ENCODE peak calls at places on chromosomes 1 and 21, in ten cellular contexts. P, M, X, B, K, T, A, W, F and Z are unnamed samples.

GRCh38 chr21:42583992-42584641 is 69.3 kb upstream of the PDE9A start:
- DNase-seq in P (no peak), M (no peak), X (no peak), B (peak; percentile 31), K (no peak), T (no peak), A (no peak), W (no peak), F (no peak), Z (no peak)

GRCh38 chr1:200415693-200416593 is 6.1 kb upstream of the ZNF281 start:
- DNase-seq in P (no peak), M (peak; percentile 86), X (peak; percentile 76), B (peak; percentile 68), K (no peak), T (no peak), A (peak; percentile 97), W (peak; percentile 55), F (peak; percentile 85), Z (peak; percentile 95)

GRCh38 chr1:30575066-30575465 is 148.3 kb downstream of the MATN1 start:
- DNase-seq in P (no peak), M (no peak), X (no peak), B (no peak), K (no peak), T (no peak), A (no peak), W (no peak), F (no peak), Z (no peak)

GRCh38 chr1:62882161-62882560 is 98.2 kb downstream of the ATG4C start:
- DNase-seq in P (no peak), M (no peak), X (no peak), B (no peak), K (no peak), T (no peak), A (no peak), W (no peak), F (no peak), Z (no peak)

GRCh38 chr1:241311056-241311746 is 45.8 kb downstream of the RGS7 start:
- DNase-seq in P (no peak), M (no peak), X (no peak), B (no peak), K (no peak), T (no peak), A (no peak), W (no peak), F (no peak), Z (no peak)

GRCh38 chr1:37498872-37499617 is 15.5 kb downstream of the MEAF6 start:
- DNase-seq in P (no peak), M (no peak), X (no peak), B (peak; percentile 59), K (no peak), T (no peak), A (peak; percentile 67), W (peak; percentile 57), F (no peak), Z (peak; percentile 41)

GRCh38 chr1:107993920-107994319 is 28.9 kb upstream of the VAV3 start:
- DNase-seq in P (no peak), M (no peak), X (no peak), B (peak; percentile 62), K (no peak), T (no peak), A (peak; percentile 29), W (no peak), F (no peak), Z (no peak)

GRCh38 chr1:218565333-218565732 is 220.2 kb downstream of the TGFB2 start:
- DNase-seq in P (no peak), M (no peak), X (no peak), B (no peak), K (no peak), T (no peak), A (no peak), W (no peak), F (no peak), Z (no peak)

GRCh38 chr1:231053493-231054162 is 13.6 kb upstream of the FAM89A start:
- DNase-seq in P (no peak), M (no peak), X (no peak), B (peak; percentile 53), K (no peak), T (no peak), A (peak; percentile 93), W (peak; percentile 50), F (no peak), Z (peak; percentile 94)

GRCh38 chr21:42515708-42516502 is 2.3 kb downstream of the SLC37A1 start:
- DNase-seq in P (no peak), M (no peak), X (no peak), B (no peak), K (no peak), T (no peak), A (no peak), W (no peak), F (no peak), Z (no peak)

DNA sequence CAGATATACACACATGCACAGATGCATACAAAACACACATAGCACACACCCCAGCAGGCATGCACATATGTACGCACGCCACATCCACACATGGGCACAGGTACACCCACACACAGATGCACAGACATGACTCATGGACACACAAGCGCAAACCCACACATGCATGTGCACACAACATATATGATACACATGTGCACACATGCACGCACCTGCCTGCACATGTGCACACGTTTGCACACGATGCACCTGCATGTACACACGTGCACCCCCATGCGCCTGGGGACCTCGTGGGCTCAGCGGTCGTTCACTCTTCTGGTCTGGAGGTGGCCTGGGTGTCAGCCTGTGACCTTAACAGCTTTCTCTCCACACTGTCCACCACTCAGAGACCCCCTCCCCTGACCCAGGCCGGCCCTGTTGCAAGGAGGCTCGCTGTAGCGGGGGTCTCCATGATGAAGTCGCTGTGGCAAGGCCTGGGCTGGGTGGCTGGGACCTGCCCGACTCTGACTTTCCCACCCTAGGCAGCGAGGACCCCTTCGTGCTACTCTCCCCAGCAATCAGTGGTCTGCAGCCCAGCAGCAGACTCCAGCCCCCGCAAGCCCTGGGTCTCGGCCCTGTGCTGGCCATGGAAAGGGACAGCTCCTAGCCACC is 92.1 kb upstream of the TTC34 start:
- DNase-seq in P (no peak), M (no peak), X (no peak), B (no peak), K (no peak), T (no peak), A (no peak), W (no peak), F (no peak), Z (no peak)
- H3K9me3 ChIP-seq in P (no peaks in the 10 kb centered on the region), M (no peaks in the 10 kb centered on the region), X (no peaks in the 10 kb centered on the region), B (no peaks in the 10 kb centered on the region), K (no peaks in the 10 kb centered on the region), T (no peaks in the 10 kb centered on the region), A (no peaks in the 10 kb centered on the region), W (no peaks in the 10 kb centered on the region), F (no peaks in the 10 kb centered on the region), Z (peaks cover 15% of the 10 kb centered on the region)

DNA sequence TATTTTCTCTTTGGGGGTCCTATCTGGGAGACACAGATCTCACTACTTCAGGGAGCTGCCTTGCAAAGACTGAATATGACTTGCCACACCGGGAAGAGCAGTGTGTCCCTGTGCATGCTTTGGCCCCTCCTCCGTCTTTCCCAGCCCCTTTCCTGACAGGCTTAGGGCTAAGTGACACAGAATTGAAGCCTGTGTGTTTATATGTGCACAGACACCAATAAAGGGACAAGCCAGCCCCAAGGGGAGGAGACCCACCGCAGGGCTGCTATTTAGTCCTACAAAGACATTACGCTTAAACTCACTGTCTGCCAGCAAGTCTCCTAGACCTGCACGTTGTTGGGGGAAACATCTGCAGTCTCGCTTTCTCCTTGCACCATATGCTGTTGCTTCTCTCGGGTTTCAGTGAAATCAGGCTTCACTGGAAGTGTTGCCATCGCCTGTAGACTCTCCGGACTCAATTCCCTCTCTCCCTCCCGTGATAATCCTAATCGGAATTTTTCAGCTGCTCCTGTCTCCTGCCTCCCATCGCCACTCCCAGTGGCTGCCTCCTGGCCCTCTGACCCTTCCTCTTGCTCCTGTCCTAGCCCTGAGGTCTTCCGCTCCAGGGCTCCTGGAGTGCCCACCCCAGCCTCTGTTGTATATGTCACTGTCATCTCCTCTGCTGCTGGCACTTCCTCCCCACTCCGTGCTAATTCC is 58.5 kb upstream of the LRRC53 start:
- DNase-seq in P (no peak), M (no peak), X (no peak), B (no peak), K (no peak), T (no peak), A (no peak), W (no peak), F (no peak), Z (no peak)
- H3K9me3 ChIP-seq in P (no peaks in the 10 kb centered on the region), M (no peaks in the 10 kb centered on the region), X (no peaks in the 10 kb centered on the region), B (no peaks in the 10 kb centered on the region), K (no peaks in the 10 kb centered on the region), T (no peaks in the 10 kb centered on the region), A (no peaks in the 10 kb centered on the region), W (no peaks in the 10 kb centered on the region), F (no peaks in the 10 kb centered on the region), Z (no peaks in the 10 kb centered on the region)

DNA sequence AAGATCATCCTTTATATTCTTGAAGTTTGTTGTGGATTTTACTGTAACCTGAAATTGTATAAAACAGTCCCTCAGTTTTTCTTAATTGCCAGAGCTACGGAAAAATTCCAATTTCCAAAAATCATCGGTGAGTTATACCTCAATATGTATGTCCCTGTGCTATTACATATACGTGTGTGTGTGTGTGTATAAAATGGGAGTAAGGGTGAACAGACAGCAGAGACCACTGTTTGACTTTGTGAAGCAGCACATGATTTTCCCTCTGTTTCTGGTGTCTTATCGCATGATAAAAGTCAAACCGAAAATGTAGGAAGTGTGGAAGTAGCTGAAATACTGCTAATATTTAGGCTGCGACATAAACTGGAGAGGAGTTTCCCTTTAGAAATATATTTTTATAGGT is 1.2 kb downstream of the OR2T1 start:
- DNase-seq in P (no peak), M (no peak), X (peak; percentile 14), B (no peak), K (no peak), T (no peak), A (no peak), W (no peak), F (no peak), Z (no peak)
- H3K9me3 ChIP-seq in P (no peaks in the 10 kb centered on the region), M (no peaks in the 10 kb centered on the region), X (peaks cover 8% of the 10 kb centered on the region), B (no peaks in the 10 kb centered on the region), K (no peaks in the 10 kb centered on the region), T (no peaks in the 10 kb centered on the region), A (peaks cover 3% of the 10 kb centered on the region), W (no peaks in the 10 kb centered on the region), F (peaks cover 4% of the 10 kb centered on the region), Z (peaks cover 10% of the 10 kb centered on the region)

GRCh38 chr1:248625166-248625565 is 9.7 kb downstream of the OR2T11 start:
- DNase-seq in P (no peak), M (no peak), X (no peak), B (no peak), K (no peak), T (no peak), A (no peak), W (no peak), F (no peak), Z (no peak)

GRCh38 chr1:248625971-248626370 is 8.9 kb downstream of the OR2T11 start:
- DNase-seq in P (no peak), M (no peak), X (no peak), B (no peak), K (no peak), T (no peak), A (no peak), W (no peak), F (no peak), Z (no peak)

GRCh38 chr1:248631354-248632041 is 3.4 kb downstream of the OR2T11 start:
- DNase-seq in P (no peak), M (no peak), X (no peak), B (peak; percentile 87), K (no peak), T (no peak), A (no peak), W (no peak), F (no peak), Z (no peak)

GRCh38 chr1:248630551-248630950 is 4.3 kb downstream of the OR2T11 start:
- DNase-seq in P (no peak), M (no peak), X (no peak), B (no peak), K (no peak), T (no peak), A (no peak), W (no peak), F (no peak), Z (no peak)

GRCh38 chr1:248627971-248628844 is 6.7 kb downstream of the OR2T11 start:
- DNase-seq in P (no peak), M (no peak), X (no peak), B (no peak), K (no peak), T (no peak), A (no peak), W (no peak), F (no peak), Z (no peak)
- H3K9me3 ChIP-seq in P (no peaks in the 10 kb centered on the region), M (no peaks in the 10 kb centered on the region), X (no peaks in the 10 kb centered on the region), B (no peaks in the 10 kb centered on the region), K (no peaks in the 10 kb centered on the region), T (no peaks in the 10 kb centered on the region), A (no peaks in the 10 kb centered on the region), W (no peaks in the 10 kb centered on the region), F (no peaks in the 10 kb centered on the region), Z (peaks cover 7% of the 10 kb centered on the region)